ENCODE peak calls at places on chromosome 11, in ten cellular contexts. S, N, O, H, A, Y, M, B, R and Z are unnamed samples.

GRCh38 chr11:61154528-61154927 is 6.7 kb downstream of the VPS37C start:
- DNase-seq in S (no peak), N (no peak), O (no peak), H (no peak), A (no peak), Y (no peak), M (no peak), B (no peak), R (no peak), Z (no peak)

GRCh38 chr11:132962026-132962425 is 570.3 kb downstream of the OPCML start:
- DNase-seq in S (no peak), N (no peak), O (no peak), H (no peak), A (no peak), Y (no peak), M (no peak), B (no peak), R (peak), Z (no peak)

GRCh38 chr11:93849751-93850584 is 450 bp downstream of the VSTM5 start:
- DNase-seq in S (peak), N (no peak), O (no peak), H (no peak), A (no peak), Y (no peak), M (peak), B (no peak), R (no peak), Z (no peak)

GRCh38 chr11:100671471-100671870 is 15.6 kb upstream of the ARHGAP42 start:
- DNase-seq in S (no peak), N (no peak), O (no peak), H (no peak), A (no peak), Y (no peak), M (no peak), B (no peak), R (no peak), Z (no peak)

GRCh38 chr11:132466983-132467382 is 1065.3 kb downstream of the OPCML start:
- DNase-seq in S (no peak), N (no peak), O (no peak), H (no peak), A (no peak), Y (no peak), M (no peak), B (no peak), R (no peak), Z (no peak)

GRCh38 chr11:119101367-119101758 is 290 bp downstream of the DPAGT1 start:
- DNase-seq in S (peak), N (no peak), O (peak), H (no peak), A (no peak), Y (no peak), M (no peak), B (no peak), R (no peak), Z (no peak)

GRCh38 chr11:108199446-108200321 is 22.8 kb downstream of the NPAT start:
- DNase-seq in S (no peak), N (no peak), O (peak), H (no peak), A (peak), Y (no peak), M (no peak), B (no peak), R (no peak), Z (no peak)

GRCh38 chr11:107706531-107706930 is 5.3 kb downstream of the SLN start:
- DNase-seq in S (no peak), N (no peak), O (no peak), H (no peak), A (no peak), Y (no peak), M (no peak), B (no peak), R (no peak), Z (no peak)

GRCh38 chr11:529740-530411 is 5.5 kb downstream of the HRAS start:
- DNase-seq in S (no peak), N (peak), O (no peak), H (no peak), A (no peak), Y (no peak), M (no peak), B (no peak), R (no peak), Z (no peak)

GRCh38 chr11:122235615-122236014 is 119.6 kb upstream of the BLID start:
- DNase-seq in S (no peak), N (no peak), O (no peak), H (no peak), A (peak), Y (no peak), M (no peak), B (no peak), R (peak), Z (no peak)

GRCh38 chr11:1041936-1042608 is 5.6 kb upstream of the MUC6 start:
- DNase-seq in S (no peak), N (no peak), O (no peak), H (no peak), A (no peak), Y (no peak), M (peak), B (peak), R (no peak), Z (no peak)

GRCh38 chr11:11620251-11620965 is 1.4 kb downstream of the GALNT18 start:
- DNase-seq in S (peak), N (no peak), O (peak), H (peak), A (peak), Y (no peak), M (peak), B (peak), R (no peak), Z (peak)

GRCh38 chr11:128632151-128632791 is 44.9 kb upstream of the ETS1 start:
- DNase-seq in S (peak), N (no peak), O (peak), H (peak), A (no peak), Y (peak), M (peak), B (no peak), R (no peak), Z (no peak)

GRCh38 chr11:15816270-15816871 is 540.0 kb downstream of the SOX6 start:
- DNase-seq in S (no peak), N (no peak), O (no peak), H (no peak), A (no peak), Y (no peak), M (peak), B (peak), R (no peak), Z (no peak)

GRCh38 chr11:134452026-134452848 is 40.2 kb upstream of the B3GAT1 start:
- DNase-seq in S (no peak), N (no peak), O (no peak), H (no peak), A (no peak), Y (no peak), M (no peak), B (peak), R (no peak), Z (no peak)

GRCh38 chr11:116835042-116835772 is 2.2 kb downstream of the APOA1 start:
- DNase-seq in S (no peak), N (no peak), O (peak), H (no peak), A (no peak), Y (no peak), M (no peak), B (no peak), R (no peak), Z (no peak)

GRCh38 chr11:62732830-62733229 is 4.5 kb downstream of the TTC9C start:
- DNase-seq in S (no peak), N (no peak), O (no peak), H (no peak), A (no peak), Y (no peak), M (no peak), B (no peak), R (no peak), Z (no peak)

GRCh38 chr11:1303196-1303821 is 6.1 kb downstream of the TOLLIP start:
- DNase-seq in S (peak), N (peak), O (no peak), H (peak), A (peak), Y (peak), M (no peak), B (no peak), R (no peak), Z (no peak)

GRCh38 chr11:67120881-67121710 is 2.0 kb downstream of the KDM2A start:
- DNase-seq in S (no peak), N (peak), O (peak), H (no peak), A (peak), Y (no peak), M (peak), B (peak), R (no peak), Z (no peak)

GRCh38 chr11:36581536-36581935 is 12.8 kb upstream of the IFTAP start:
- DNase-seq in S (no peak), N (no peak), O (no peak), H (no peak), A (no peak), Y (no peak), M (no peak), B (no peak), R (no peak), Z (no peak)

GRCh38 chr11:75301602-75302345 is 49.7 kb downstream of the ARRB1 start:
- DNase-seq in S (no peak), N (no peak), O (no peak), H (no peak), A (no peak), Y (no peak), M (no peak), B (no peak), R (no peak), Z (no peak)

GRCh38 chr11:119356349-119357031 is 10.0 kb upstream of the MFRP start:
- DNase-seq in S (peak), N (peak), O (peak), H (peak), A (peak), Y (peak), M (peak), B (peak), R (no peak), Z (peak)

GRCh38 chr11:81422402-81422801 is 1311.3 kb downstream of the FAM181B start:
- DNase-seq in S (no peak), N (no peak), O (no peak), H (no peak), A (no peak), Y (no peak), M (no peak), B (no peak), R (no peak), Z (no peak)

GRCh38 chr11:86011175-86011574 is 57.7 kb downstream of the PICALM start:
- DNase-seq in S (no peak), N (no peak), O (no peak), H (no peak), A (no peak), Y (no peak), M (no peak), B (no peak), R (no peak), Z (no peak)

GRCh38 chr11:19628018-19628417 is 84.6 kb upstream of the NAV2 start:
- DNase-seq in S (no peak), N (peak), O (no peak), H (no peak), A (peak), Y (no peak), M (no peak), B (peak), R (no peak), Z (no peak)

GRCh38 chr11:123362941-123363340 is 67.1 kb upstream of the GRAMD1B start:
- DNase-seq in S (no peak), N (no peak), O (no peak), H (no peak), A (no peak), Y (no peak), M (no peak), B (no peak), R (no peak), Z (no peak)

GRCh38 chr11:65880844-65881421 is 1.3 kb downstream of the CTSW start:
- DNase-seq in S (no peak), N (no peak), O (no peak), H (no peak), A (no peak), Y (no peak), M (no peak), B (no peak), R (no peak), Z (no peak)

DNA sequence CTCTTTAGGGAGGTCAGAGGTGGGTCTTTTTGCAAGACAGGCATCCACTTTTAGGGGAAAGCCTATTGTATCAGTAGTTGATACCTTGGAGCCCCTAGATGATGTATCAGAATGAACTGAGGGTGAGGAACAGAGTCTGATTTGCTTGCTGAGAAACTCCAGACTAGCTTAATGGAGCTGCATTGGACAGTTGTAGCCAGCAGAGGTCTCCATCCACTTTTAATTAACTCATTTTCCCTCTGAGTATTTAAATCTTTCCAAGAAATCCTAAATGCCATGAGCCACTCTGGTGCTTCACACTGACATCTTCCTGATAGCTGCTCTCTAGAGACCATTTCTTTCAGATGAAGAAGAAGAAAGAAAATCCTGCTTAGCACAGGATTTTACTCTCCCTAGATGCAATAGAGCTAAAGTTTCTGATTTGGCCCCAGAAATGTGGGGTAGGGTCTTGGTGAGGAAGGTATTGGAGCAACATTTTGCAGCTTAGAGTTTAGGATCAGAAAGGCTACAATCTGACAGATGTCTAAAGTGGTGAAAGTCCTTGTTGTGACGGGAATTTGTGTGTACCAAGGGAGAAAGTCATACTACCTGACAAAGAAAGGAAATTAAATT is 38.0 kb downstream of the EXT2 start:
- DNase-seq in S (no peak), N (no peak), O (no peak), H (no peak), A (no peak), Y (no peak), M (peak), B (no peak), R (no peak), Z (no peak)
- TF ChIP-seq CTCF in S (peak), N (peak), O (peak), H (peak), A (peak), Y (no peak), M (peak), B (peak), R (peak), Z (no peak)

DNA sequence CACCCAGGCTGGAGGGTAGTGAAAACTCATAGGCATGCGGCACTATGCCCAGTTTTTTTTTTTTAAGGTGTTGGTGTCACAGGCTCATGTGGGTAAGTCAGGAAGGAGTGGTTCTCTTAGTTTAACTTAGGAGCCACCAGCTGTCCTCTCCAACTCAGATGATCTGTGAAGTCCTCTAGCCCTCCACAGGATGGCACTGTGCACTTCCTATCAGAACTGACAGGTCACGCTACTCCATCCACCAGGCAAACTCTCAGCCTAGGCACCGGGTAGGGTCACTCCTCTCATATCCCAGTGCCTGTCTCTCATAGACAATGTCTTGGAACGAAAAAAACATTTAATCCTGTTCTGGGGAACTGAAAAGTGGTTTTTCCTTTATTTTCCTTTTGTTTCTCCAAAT is 16.5 kb downstream of the NAP1L4 start:
- DNase-seq in S (no peak), N (no peak), O (peak), H (no peak), A (no peak), Y (peak), M (no peak), B (no peak), R (no peak), Z (no peak)
- TF ChIP-seq CTCF in S (no peak), N (peak), O (no peak), H (peak), A (no peak), Y (peak), M (no peak), B (peak), R (peak), Z (no peak)

GRCh38 chr11:3044915-3045314 is 12.3 kb downstream of the CARS1 start:
- DNase-seq in S (no peak), N (no peak), O (no peak), H (no peak), A (no peak), Y (no peak), M (no peak), B (no peak), R (no peak), Z (no peak)

GRCh38 chr11:3047637-3048036 is 9.6 kb downstream of the CARS1 start:
- DNase-seq in S (no peak), N (no peak), O (no peak), H (no peak), A (no peak), Y (no peak), M (no peak), B (no peak), R (no peak), Z (no peak)

GRCh38 chr11:3046190-3046589 is 11.0 kb downstream of the CARS1 start:
- DNase-seq in S (peak), N (no peak), O (no peak), H (no peak), A (no peak), Y (no peak), M (no peak), B (no peak), R (no peak), Z (no peak)

GRCh38 chr11:3044004-3044403 is 13.2 kb downstream of the CARS1 start:
- DNase-seq in S (no peak), N (no peak), O (no peak), H (no peak), A (no peak), Y (no peak), M (no peak), B (peak), R (no peak), Z (no peak)

GRCh38 chr11:3046641-3047040 is 10.6 kb downstream of the CARS1 start:
- DNase-seq in S (no peak), N (no peak), O (no peak), H (no peak), A (no peak), Y (no peak), M (no peak), B (no peak), R (no peak), Z (no peak)
- TF ChIP-seq CTCF in S (no peak), N (no peak), O (no peak), H (no peak), A (no peak), Y (no peak), M (no peak), B (no peak), R (no peak), Z (no peak)

GRCh38 chr11:40129276-40129675 is 1330.2 kb downstream of the LRRC4C start:
- DNase-seq in S (no peak), N (no peak), O (peak), H (no peak), A (no peak), Y (no peak), M (no peak), B (no peak), R (no peak), Z (no peak)

GRCh38 chr11:40130427-40130826 is 1329.0 kb downstream of the LRRC4C start:
- DNase-seq in S (peak), N (no peak), O (no peak), H (no peak), A (no peak), Y (no peak), M (no peak), B (no peak), R (no peak), Z (no peak)

DNA sequence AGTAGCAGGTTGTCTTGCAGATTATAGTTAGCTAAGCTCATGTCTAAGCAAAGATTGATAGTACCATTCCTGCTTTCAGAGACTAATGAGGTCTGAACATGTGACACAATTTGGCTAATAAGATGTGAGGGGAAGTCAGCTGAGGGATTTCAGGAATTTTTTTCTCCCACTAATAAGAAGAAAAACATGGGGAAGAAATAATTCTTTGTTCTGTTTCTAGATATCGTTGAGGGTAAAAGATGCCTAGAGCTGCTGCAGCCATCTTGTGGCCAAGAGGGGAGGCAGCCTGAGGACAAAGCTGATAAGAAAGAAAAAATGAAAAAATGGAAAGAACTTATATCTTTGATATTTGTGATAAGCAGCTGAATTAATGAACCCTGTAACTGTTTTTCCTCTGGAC is 1334.4 kb downstream of the LRRC4C start:
- DNase-seq in S (no peak), N (no peak), O (no peak), H (no peak), A (no peak), Y (no peak), M (peak), B (no peak), R (no peak), Z (no peak)
- TF ChIP-seq CTCF in S (no peak), N (no peak), O (no peak), H (peak), A (peak), Y (no peak), M (no peak), B (no peak), R (peak), Z (no peak)

DNA sequence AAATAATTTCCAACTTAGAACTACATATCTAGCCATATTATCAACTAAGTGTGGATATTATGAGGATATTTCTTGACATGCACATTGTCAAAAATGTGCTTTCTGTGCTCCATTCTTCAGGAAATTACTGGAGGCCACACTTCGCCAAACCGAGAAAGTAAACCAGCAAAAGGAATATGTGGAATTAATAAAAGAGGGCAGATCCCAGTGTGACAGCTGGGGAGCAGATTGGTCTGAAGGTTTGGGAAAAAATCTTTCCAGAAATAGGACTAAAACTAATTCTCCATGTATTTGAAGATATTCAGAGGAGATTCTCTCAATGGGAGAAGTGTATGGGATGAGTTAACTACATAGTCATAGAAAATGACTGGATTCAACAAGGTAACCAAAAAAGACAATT is 546.9 kb upstream of the API5 start:
- DNase-seq in S (no peak), N (no peak), O (no peak), H (no peak), A (no peak), Y (no peak), M (no peak), B (no peak), R (no peak), Z (no peak)
- TF ChIP-seq CTCF in S (no peak), N (no peak), O (no peak), H (no peak), A (no peak), Y (no peak), M (no peak), B (no peak), R (no peak), Z (no peak)

GRCh38 chr11:70105755-70106571 is 27.8 kb downstream of the ANO1 start:
- DNase-seq in S (no peak), N (no peak), O (no peak), H (no peak), A (no peak), Y (no peak), M (no peak), B (no peak), R (no peak), Z (no peak)

GRCh38 chr11:70104419-70104818 is 26.3 kb downstream of the ANO1 start:
- DNase-seq in S (no peak), N (no peak), O (no peak), H (no peak), A (no peak), Y (no peak), M (no peak), B (peak), R (no peak), Z (no peak)

GRCh38 chr11:70104961-70105360 is 26.8 kb downstream of the ANO1 start:
- DNase-seq in S (no peak), N (no peak), O (no peak), H (no peak), A (no peak), Y (no peak), M (no peak), B (no peak), R (no peak), Z (no peak)

GRCh38 chr11:70105369-70105754 is 27.2 kb downstream of the ANO1 start:
- DNase-seq in S (no peak), N (no peak), O (no peak), H (no peak), A (no peak), Y (no peak), M (no peak), B (no peak), R (no peak), Z (no peak)

GRCh38 chr11:70103256-70103975 is 25.3 kb downstream of the ANO1 start:
- DNase-seq in S (no peak), N (no peak), O (no peak), H (no peak), A (no peak), Y (no peak), M (no peak), B (no peak), R (no peak), Z (no peak)
- TF ChIP-seq CTCF in S (no peak), N (no peak), O (no peak), H (no peak), A (no peak), Y (no peak), M (no peak), B (no peak), R (no peak), Z (no peak)